ENCODE peak calls at places on chromosomes 1 and 21, in six cellular contexts. N is GM23248, G is substantia nigra, M is colonic mucosa, T is esophagus muscularis mucosa, V is HCT116. F is an unnamed sample.

GRCh38 chr1:111216751-111217150 is 10.8 kb upstream of the CHI3L2 start:
- DNase-seq in V (no peak), N (no peak), T (no peak), G (no peak), M (no peak), F (no peak)

GRCh38 chr21:42313501-42313969 is 1.7 kb downstream of the TFF3 start:
- DNase-seq in M (peak), V (no peak), G (no peak), N (no peak), T (no peak), F (no peak)

GRCh38 chr1:193176113-193176512 is 10.3 kb downstream of the B3GALT2 start:
- DNase-seq in V (no peak), N (no peak), G (no peak), M (no peak), T (no peak), F (no peak)

GRCh38 chr1:24124980-24125379 is 13.0 kb upstream of the MYOM3 start:
- DNase-seq in T (no peak), N (no peak), G (no peak), M (no peak), V (no peak), F (no peak)

GRCh38 chr21:33039542-33039941 is 13.8 kb downstream of the OLIG2 start:
- DNase-seq in M (no peak), N (no peak), V (no peak), G (peak), T (no peak), F (peak)

GRCh38 chr1:212470059-212470458 is 37.3 kb downstream of the NENF start:
- DNase-seq in N (peak), T (peak), M (peak), G (peak), V (peak), F (peak)

GRCh38 chr1:12457771-12458170 is 160.2 kb downstream of the DHRS3 start:
- DNase-seq in V (no peak), N (peak), M (no peak), G (no peak), T (no peak), F (no peak)

GRCh38 chr1:28518000-28518744 is 12.3 kb downstream of the RCC1 start:
- DNase-seq in M (peak), T (peak), V (no peak), G (peak), N (peak), F (peak)

GRCh38 chr1:3030663-3031381 is 9.6 kb downstream of the ACTRT2 start:
- DNase-seq in M (no peak), V (no peak), G (peak), N (no peak), T (no peak), F (peak)

GRCh38 chr21:28294046-28294445 is 698.6 kb downstream of the LTN1 start:
- DNase-seq in V (no peak), N (peak), T (no peak), G (no peak), M (no peak), F (no peak)

DNA sequence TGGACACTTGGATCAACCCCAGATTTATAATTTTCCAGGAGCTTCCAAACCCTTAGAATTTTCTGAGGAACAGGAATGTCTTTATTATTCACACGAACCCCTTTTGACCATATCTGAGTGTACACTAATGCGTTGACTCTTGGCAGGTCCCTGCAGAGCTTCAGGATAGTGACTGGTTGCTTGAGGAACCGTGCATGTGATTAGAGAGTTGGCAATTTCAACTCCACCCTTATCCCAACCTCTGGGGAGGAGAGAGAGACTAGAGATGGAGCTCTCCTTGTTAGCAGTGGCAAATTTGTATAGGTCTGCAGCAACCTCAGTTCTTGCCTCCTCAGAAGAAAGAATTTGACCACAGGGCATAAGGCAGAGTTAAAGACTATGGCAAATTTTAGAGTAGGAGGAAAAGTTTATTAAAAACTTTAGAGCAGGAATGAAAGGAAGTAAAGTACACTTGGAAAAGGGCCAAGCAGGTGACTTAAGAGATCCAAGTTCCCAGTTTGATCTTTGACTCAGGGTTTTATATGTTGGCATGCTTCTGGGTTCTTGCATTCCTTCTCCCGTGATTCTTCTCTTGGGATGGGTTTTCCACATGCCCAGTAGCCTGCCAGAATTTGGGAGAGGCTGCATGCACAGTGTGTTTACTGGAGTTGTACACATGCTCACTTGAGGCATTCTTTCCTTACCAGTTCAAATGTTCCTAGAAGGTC is 93.8 kb upstream of the ETV3 start:
- DNase-seq in N (no peak), T (peak), V (no peak), M (peak), G (no peak), F (no peak)
- H3K27ac ChIP-seq in N (no peak), T (no peak), V (no peak), M (no peak), G (no peak), F (no peak)

DNA sequence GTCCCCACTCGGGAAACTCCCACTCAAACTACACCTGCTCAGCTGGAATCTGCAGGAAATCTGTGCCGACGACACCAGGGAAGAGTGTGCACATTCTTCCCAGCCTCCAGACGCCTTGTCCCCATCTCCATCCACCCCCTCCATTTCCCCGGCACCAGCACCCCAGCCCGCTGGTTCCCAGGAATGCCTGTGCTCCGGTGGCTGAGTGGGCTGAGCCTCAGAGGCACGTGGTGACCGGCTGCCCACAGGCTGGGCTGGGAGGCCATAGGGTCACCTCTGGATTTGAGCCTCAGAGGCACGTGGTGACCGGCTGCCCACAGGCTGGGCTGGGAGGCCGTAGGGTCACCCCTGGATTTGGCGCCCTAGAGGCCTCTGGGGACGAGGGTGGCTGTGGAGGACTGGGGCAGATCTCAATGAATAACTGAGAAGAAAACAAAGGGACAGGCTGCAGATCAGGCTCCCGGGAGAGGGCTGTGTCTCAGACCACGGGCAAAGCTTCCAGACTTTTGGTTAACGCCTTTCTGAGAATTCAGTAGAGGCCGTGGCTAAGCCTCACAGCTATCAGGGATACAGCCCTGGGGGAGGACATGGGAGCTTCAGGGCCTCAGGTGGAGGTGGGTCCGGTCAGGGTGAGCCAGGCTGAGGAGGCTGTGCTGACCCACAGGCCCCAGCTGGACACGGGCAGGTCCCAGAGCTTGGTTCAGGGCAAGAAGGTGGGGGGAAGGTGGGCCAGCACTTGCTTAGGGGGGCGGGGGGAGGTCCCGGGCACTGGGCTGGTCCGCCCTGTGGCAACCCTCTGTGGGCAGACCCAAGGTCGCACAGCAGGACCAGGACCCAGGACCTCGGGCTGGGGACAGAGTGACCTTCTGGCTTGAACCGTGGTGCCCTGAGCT is 17.3 kb upstream of the TTLL10 start:
- DNase-seq in G (no peak), V (no peak), M (no peak), T (no peak), N (no peak), F (no peak)
- H3K27ac ChIP-seq in G (peak), V (no peak), M (no peak), T (no peak), N (no peak), F (peak)

GRCh38 chr1:224262373-224263054 is 67.5 kb downstream of the NVL start:
- DNase-seq in V (no peak), N (no peak), T (peak), G (no peak), M (no peak), F (no peak)

GRCh38 chr1:224256642-224257041 is 73.3 kb downstream of the NVL start:
- DNase-seq in M (no peak), T (no peak), N (no peak), V (no peak), G (no peak), F (no peak)

GRCh38 chr1:224259986-224260385 is 70.0 kb downstream of the NVL start:
- DNase-seq in T (peak), M (no peak), G (no peak), N (peak), V (no peak), F (no peak)

GRCh38 chr1:224253721-224254120 is 70.7 kb downstream of the DEGS1 start:
- DNase-seq in V (no peak), T (no peak), M (no peak), N (peak), G (no peak), F (no peak)

GRCh38 chr1:224258351-224258750 is 71.6 kb downstream of the NVL start:
- DNase-seq in G (no peak), N (no peak), M (no peak), V (no peak), T (no peak), F (no peak)
- H3K27ac ChIP-seq in G (no peak), N (no peak), M (no peak), V (no peak), T (no peak), F (no peak)

GRCh38 chr1:31412732-31413404 is at the start of gene SERINC2:
- DNase-seq in V (no peak), M (peak), T (no peak), N (peak), G (no peak), F (no peak)
- H3K27ac ChIP-seq in V (peak), M (peak), T (peak), N (no peak), G (no peak), F (no peak)

GRCh38 chr1:4467241-4467640 is 187.2 kb upstream of the AJAP1 start:
- DNase-seq in V (no peak), T (no peak), N (no peak), G (no peak), M (no peak), F (no peak)
- H3K27ac ChIP-seq in V (no peak), T (no peak), N (no peak), G (no peak), M (no peak), F (no peak)

DNA sequence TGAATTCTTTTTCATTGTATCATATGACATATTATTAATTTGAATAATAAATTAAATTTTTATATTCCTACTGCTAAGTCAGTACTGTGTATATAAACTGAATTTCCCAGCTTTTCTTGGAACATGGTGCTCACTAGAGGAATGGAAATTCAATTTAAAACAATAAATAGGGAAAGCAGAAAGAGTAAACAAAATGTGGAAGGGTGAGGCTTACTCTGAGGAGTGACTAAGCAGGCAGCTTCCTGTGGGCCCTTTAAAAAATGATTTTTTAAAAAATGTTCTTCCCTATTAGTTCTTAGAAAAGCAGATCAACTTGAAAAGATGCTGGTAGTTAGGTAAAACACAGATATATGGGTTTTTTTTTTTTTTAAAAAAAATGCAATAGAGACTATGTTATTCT is 49.5 kb upstream of the S1PR1 start:
- DNase-seq in T (no peak), V (no peak), G (no peak), N (peak), M (no peak), F (no peak)
- H3K27ac ChIP-seq in T (no peak), V (no peak), G (no peak), N (no peak), M (no peak), F (no peak)

DNA sequence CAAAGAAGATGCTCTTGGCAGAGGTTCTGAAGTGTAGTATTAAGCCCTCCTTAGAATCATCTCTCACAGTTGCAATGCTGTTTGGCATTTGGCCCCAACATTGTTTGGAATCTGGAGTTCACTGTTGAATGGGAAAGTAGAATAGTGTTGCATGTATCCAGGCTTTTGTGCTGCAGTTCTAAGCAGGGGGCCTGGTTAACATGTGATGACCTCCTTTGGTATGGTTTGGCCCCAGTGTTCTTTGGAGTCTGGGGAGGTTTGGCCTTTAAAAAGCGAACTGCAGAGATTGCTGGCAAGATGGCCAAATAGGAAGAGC is 61.8 kb upstream of the PLD5 start:
- DNase-seq in M (no peak), V (no peak), G (no peak), N (no peak), T (no peak), F (no peak)
- H3K27ac ChIP-seq in M (no peak), V (no peak), G (no peak), N (no peak), T (no peak), F (no peak)